ENCODE peak calls at places on chromosome 18, in ten cellular contexts. One of them, this sample, is unnamed.

GRCh38 chr18:79518683-79519128 is 123.0 kb downstream of the NFATC1 start:
- DNase-seq in right lobe of liver: no peak
- DNase-seq in iPS DF 6.9: no peak
- DNase-seq in HCT116: no peak
- DNase-seq in A549: no peak
- DNase-seq in endodermal cell: peak
- DNase-seq in suprapubic skin: peak
- DNase-seq in left ventricle myocardium inferior: no peak
- DNase-seq in SJSA1: no peak
- DNase-seq in CD8-positive, alpha-beta T cell: peak
- DNase-seq in this sample: no peak

GRCh38 chr18:79411614-79412526 is 16.1 kb downstream of the NFATC1 start:
- DNase-seq in A549: no peak
- DNase-seq in right lobe of liver: peak
- DNase-seq in left ventricle myocardium inferior: peak
- DNase-seq in suprapubic skin: no peak
- DNase-seq in HCT116: no peak
- DNase-seq in SJSA1: no peak
- DNase-seq in endodermal cell: no peak
- DNase-seq in iPS DF 6.9: no peak
- DNase-seq in CD8-positive, alpha-beta T cell: no peak
- DNase-seq in this sample: no peak

GRCh38 chr18:55206941-55207340 is 247.7 kb upstream of the CCDC68 start:
- DNase-seq in SJSA1: no peak
- DNase-seq in left ventricle myocardium inferior: no peak
- DNase-seq in endodermal cell: no peak
- DNase-seq in suprapubic skin: no peak
- DNase-seq in CD8-positive, alpha-beta T cell: no peak
- DNase-seq in right lobe of liver: no peak
- DNase-seq in A549: no peak
- DNase-seq in iPS DF 6.9: no peak
- DNase-seq in HCT116: no peak
- DNase-seq in this sample: no peak

GRCh38 chr18:79695269-79695668 is 15.7 kb downstream of the CTDP1 start:
- DNase-seq in suprapubic skin: peak
- DNase-seq in A549: no peak
- DNase-seq in endodermal cell: no peak
- DNase-seq in iPS DF 6.9: no peak
- DNase-seq in CD8-positive, alpha-beta T cell: no peak
- DNase-seq in HCT116: no peak
- DNase-seq in SJSA1: no peak
- DNase-seq in right lobe of liver: no peak
- DNase-seq in left ventricle myocardium inferior: no peak
- DNase-seq in this sample: no peak

GRCh38 chr18:32301976-32302743 is 112.3 kb downstream of the MEP1B start:
- DNase-seq in HCT116: no peak
- DNase-seq in A549: peak
- DNase-seq in SJSA1: peak
- DNase-seq in suprapubic skin: no peak
- DNase-seq in endodermal cell: no peak
- DNase-seq in CD8-positive, alpha-beta T cell: no peak
- DNase-seq in left ventricle myocardium inferior: no peak
- DNase-seq in iPS DF 6.9: no peak
- DNase-seq in right lobe of liver: no peak
- DNase-seq in this sample: no peak

GRCh38 chr18:62713651-62714247 is 1.6 kb upstream of the PHLPP1 start:
- DNase-seq in endodermal cell: peak
- DNase-seq in A549: no peak
- DNase-seq in HCT116: no peak
- DNase-seq in SJSA1: no peak
- DNase-seq in left ventricle myocardium inferior: no peak
- DNase-seq in suprapubic skin: no peak
- DNase-seq in right lobe of liver: peak
- DNase-seq in CD8-positive, alpha-beta T cell: no peak
- DNase-seq in iPS DF 6.9: no peak
- DNase-seq in this sample: no peak

GRCh38 chr18:4319738-4320677 is 135.1 kb downstream of the DLGAP1 start:
- DNase-seq in HCT116: no peak
- DNase-seq in suprapubic skin: no peak
- DNase-seq in A549: no peak
- DNase-seq in SJSA1: no peak
- DNase-seq in right lobe of liver: no peak
- DNase-seq in endodermal cell: no peak
- DNase-seq in left ventricle myocardium inferior: no peak
- DNase-seq in iPS DF 6.9: no peak
- DNase-seq in CD8-positive, alpha-beta T cell: no peak
- DNase-seq in this sample: no peak

GRCh38 chr18:79336556-79337142 is 59.1 kb upstream of the NFATC1 start:
- DNase-seq in iPS DF 6.9: no peak
- DNase-seq in left ventricle myocardium inferior: no peak
- DNase-seq in right lobe of liver: no peak
- DNase-seq in suprapubic skin: no peak
- DNase-seq in A549: no peak
- DNase-seq in HCT116: no peak
- DNase-seq in CD8-positive, alpha-beta T cell: no peak
- DNase-seq in SJSA1: no peak
- DNase-seq in endodermal cell: no peak
- DNase-seq in this sample: no peak

GRCh38 chr18:44149706-44150105 is 531.0 kb upstream of the SETBP1 start:
- DNase-seq in HCT116: no peak
- DNase-seq in suprapubic skin: no peak
- DNase-seq in CD8-positive, alpha-beta T cell: no peak
- DNase-seq in SJSA1: peak
- DNase-seq in right lobe of liver: no peak
- DNase-seq in endodermal cell: no peak
- DNase-seq in left ventricle myocardium inferior: no peak
- DNase-seq in iPS DF 6.9: no peak
- DNase-seq in A549: peak
- DNase-seq in this sample: no peak

GRCh38 chr18:6476880-6477279 is 62.2 kb upstream of the L3MBTL4 start:
- DNase-seq in CD8-positive, alpha-beta T cell: no peak
- DNase-seq in endodermal cell: no peak
- DNase-seq in iPS DF 6.9: no peak
- DNase-seq in right lobe of liver: no peak
- DNase-seq in A549: no peak
- DNase-seq in suprapubic skin: no peak
- DNase-seq in HCT116: no peak
- DNase-seq in SJSA1: no peak
- DNase-seq in left ventricle myocardium inferior: no peak
- DNase-seq in this sample: no peak

GRCh38 chr18:54296017-54296416 is 26.7 kb downstream of the POLI start:
- DNase-seq in suprapubic skin: no peak
- DNase-seq in HCT116: no peak
- DNase-seq in left ventricle myocardium inferior: no peak
- DNase-seq in iPS DF 6.9: no peak
- DNase-seq in CD8-positive, alpha-beta T cell: no peak
- DNase-seq in SJSA1: no peak
- DNase-seq in right lobe of liver: no peak
- DNase-seq in endodermal cell: no peak
- DNase-seq in A549: no peak
- DNase-seq in this sample: no peak

GRCh38 chr18:59540819-59541218 is 156.4 kb downstream of the CCBE1 start:
- DNase-seq in right lobe of liver: no peak
- DNase-seq in left ventricle myocardium inferior: no peak
- DNase-seq in HCT116: no peak
- DNase-seq in iPS DF 6.9: no peak
- DNase-seq in A549: no peak
- DNase-seq in SJSA1: no peak
- DNase-seq in CD8-positive, alpha-beta T cell: no peak
- DNase-seq in suprapubic skin: no peak
- DNase-seq in endodermal cell: no peak
- DNase-seq in this sample: no peak

GRCh38 chr18:70377857-70378701 is 89.2 kb downstream of the SOCS6 start:
- DNase-seq in right lobe of liver: no peak
- DNase-seq in suprapubic skin: no peak
- DNase-seq in CD8-positive, alpha-beta T cell: no peak
- DNase-seq in endodermal cell: no peak
- DNase-seq in SJSA1: no peak
- DNase-seq in HCT116: no peak
- DNase-seq in left ventricle myocardium inferior: no peak
- DNase-seq in A549: no peak
- DNase-seq in iPS DF 6.9: no peak
- DNase-seq in this sample: no peak

GRCh38 chr18:60935046-60935445 is 398.2 kb upstream of the CDH20 start:
- DNase-seq in CD8-positive, alpha-beta T cell: no peak
- DNase-seq in iPS DF 6.9: no peak
- DNase-seq in HCT116: no peak
- DNase-seq in right lobe of liver: no peak
- DNase-seq in A549: no peak
- DNase-seq in left ventricle myocardium inferior: no peak
- DNase-seq in endodermal cell: no peak
- DNase-seq in SJSA1: no peak
- DNase-seq in suprapubic skin: no peak
- DNase-seq in this sample: no peak

GRCh38 chr18:9643549-9643948 is 29.2 kb upstream of the PPP4R1 start:
- DNase-seq in right lobe of liver: no peak
- DNase-seq in SJSA1: peak
- DNase-seq in iPS DF 6.9: peak
- DNase-seq in left ventricle myocardium inferior: no peak
- DNase-seq in endodermal cell: peak
- DNase-seq in A549: peak
- DNase-seq in suprapubic skin: no peak
- DNase-seq in CD8-positive, alpha-beta T cell: no peak
- DNase-seq in HCT116: peak
- DNase-seq in this sample: no peak

GRCh38 chr18:13809025-13809384 is 14.9 kb upstream of the MC5R start:
- DNase-seq in left ventricle myocardium inferior: no peak
- DNase-seq in right lobe of liver: no peak
- DNase-seq in CD8-positive, alpha-beta T cell: no peak
- DNase-seq in HCT116: no peak
- DNase-seq in SJSA1: no peak
- DNase-seq in A549: no peak
- DNase-seq in iPS DF 6.9: no peak
- DNase-seq in endodermal cell: no peak
- DNase-seq in suprapubic skin: no peak
- DNase-seq in this sample: no peak

GRCh38 chr18:13809521-13810252 is 14.3 kb upstream of the MC5R start:
- DNase-seq in HCT116: no peak
- DNase-seq in A549: no peak
- DNase-seq in suprapubic skin: no peak
- DNase-seq in SJSA1: no peak
- DNase-seq in iPS DF 6.9: no peak
- DNase-seq in CD8-positive, alpha-beta T cell: no peak
- DNase-seq in left ventricle myocardium inferior: no peak
- DNase-seq in right lobe of liver: no peak
- DNase-seq in endodermal cell: peak
- DNase-seq in this sample: no peak

GRCh38 chr18:13810950-13811485 is 12.9 kb upstream of the MC5R start:
- DNase-seq in right lobe of liver: no peak
- DNase-seq in left ventricle myocardium inferior: no peak
- DNase-seq in A549: no peak
- DNase-seq in endodermal cell: no peak
- DNase-seq in iPS DF 6.9: no peak
- DNase-seq in SJSA1: no peak
- DNase-seq in suprapubic skin: no peak
- DNase-seq in CD8-positive, alpha-beta T cell: no peak
- DNase-seq in HCT116: no peak
- DNase-seq in this sample: no peak

GRCh38 chr18:13811993-13812392 is 12.0 kb upstream of the MC5R start:
- DNase-seq in A549: peak
- DNase-seq in left ventricle myocardium inferior: no peak
- DNase-seq in right lobe of liver: no peak
- DNase-seq in HCT116: no peak
- DNase-seq in suprapubic skin: no peak
- DNase-seq in CD8-positive, alpha-beta T cell: no peak
- DNase-seq in iPS DF 6.9: no peak
- DNase-seq in SJSA1: no peak
- DNase-seq in endodermal cell: peak
- DNase-seq in this sample: no peak

GRCh38 chr18:13808294-13809024 is 15.5 kb upstream of the MC5R start:
- DNase-seq in suprapubic skin: no peak
- DNase-seq in CD8-positive, alpha-beta T cell: no peak
- DNase-seq in right lobe of liver: no peak
- DNase-seq in SJSA1: no peak
- DNase-seq in iPS DF 6.9: no peak
- DNase-seq in HCT116: no peak
- DNase-seq in left ventricle myocardium inferior: no peak
- DNase-seq in endodermal cell: peak
- DNase-seq in A549: no peak
- DNase-seq in this sample: no peak
- H3K27ac ChIP-seq in suprapubic skin: no peak
- H3K27ac ChIP-seq in CD8-positive, alpha-beta T cell: no peak
- H3K27ac ChIP-seq in right lobe of liver: no peak
- H3K27ac ChIP-seq in SJSA1: no peak
- H3K27ac ChIP-seq in iPS DF 6.9: peak
- H3K27ac ChIP-seq in HCT116: no peak
- H3K27ac ChIP-seq in left ventricle myocardium inferior: no peak
- H3K27ac ChIP-seq in endodermal cell: no peak
- H3K27ac ChIP-seq in A549: no peak
- H3K27ac ChIP-seq in this sample: no peak

DNA sequence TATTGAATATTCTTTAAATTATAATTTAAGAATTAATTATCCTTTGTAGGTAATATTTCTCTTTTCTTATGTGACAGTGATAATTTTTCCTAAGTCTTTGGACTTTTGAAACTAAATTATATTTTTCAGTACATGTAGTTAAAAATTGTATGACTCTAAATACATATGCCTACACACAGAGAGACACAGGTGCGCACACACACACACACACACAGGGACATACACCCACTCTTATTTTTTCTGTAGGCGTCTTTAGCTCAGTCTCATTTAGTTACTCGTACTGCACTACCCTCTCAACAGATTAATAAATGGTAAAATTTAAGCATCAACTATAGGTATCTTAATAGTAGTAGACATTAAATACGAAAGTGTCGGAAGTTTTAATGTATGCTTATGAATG is 56.1 kb downstream of the ZNF236 start:
- DNase-seq in endodermal cell: no peak
- DNase-seq in suprapubic skin: no peak
- DNase-seq in CD8-positive, alpha-beta T cell: no peak
- DNase-seq in SJSA1: no peak
- DNase-seq in iPS DF 6.9: no peak
- DNase-seq in right lobe of liver: no peak
- DNase-seq in A549: no peak
- DNase-seq in HCT116: no peak
- DNase-seq in left ventricle myocardium inferior: no peak
- DNase-seq in this sample: no peak
- H3K27ac ChIP-seq in endodermal cell: no peak
- H3K27ac ChIP-seq in suprapubic skin: no peak
- H3K27ac ChIP-seq in CD8-positive, alpha-beta T cell: no peak
- H3K27ac ChIP-seq in SJSA1: no peak
- H3K27ac ChIP-seq in iPS DF 6.9: no peak
- H3K27ac ChIP-seq in right lobe of liver: no peak
- H3K27ac ChIP-seq in A549: no peak
- H3K27ac ChIP-seq in HCT116: no peak
- H3K27ac ChIP-seq in left ventricle myocardium inferior: no peak
- H3K27ac ChIP-seq in this sample: no peak

GRCh38 chr18:51253476-51253875 is 56.0 kb upstream of the MEX3C start:
- DNase-seq in suprapubic skin: no peak
- DNase-seq in right lobe of liver: no peak
- DNase-seq in SJSA1: no peak
- DNase-seq in A549: peak
- DNase-seq in left ventricle myocardium inferior: no peak
- DNase-seq in endodermal cell: no peak
- DNase-seq in CD8-positive, alpha-beta T cell: no peak
- DNase-seq in iPS DF 6.9: no peak
- DNase-seq in HCT116: no peak
- DNase-seq in this sample: no peak
- H3K27ac ChIP-seq in suprapubic skin: no peak
- H3K27ac ChIP-seq in right lobe of liver: no peak
- H3K27ac ChIP-seq in SJSA1: no peak
- H3K27ac ChIP-seq in A549: peak
- H3K27ac ChIP-seq in left ventricle myocardium inferior: no peak
- H3K27ac ChIP-seq in endodermal cell: no peak
- H3K27ac ChIP-seq in CD8-positive, alpha-beta T cell: no peak
- H3K27ac ChIP-seq in iPS DF 6.9: no peak
- H3K27ac ChIP-seq in HCT116: no peak
- H3K27ac ChIP-seq in this sample: no peak

GRCh38 chr18:47552783-47553182 is 301.3 kb upstream of the SKOR2 start:
- DNase-seq in SJSA1: no peak
- DNase-seq in suprapubic skin: no peak
- DNase-seq in A549: no peak
- DNase-seq in HCT116: no peak
- DNase-seq in left ventricle myocardium inferior: no peak
- DNase-seq in CD8-positive, alpha-beta T cell: no peak
- DNase-seq in iPS DF 6.9: no peak
- DNase-seq in right lobe of liver: no peak
- DNase-seq in endodermal cell: no peak
- DNase-seq in this sample: no peak
- H3K27ac ChIP-seq in SJSA1: no peak
- H3K27ac ChIP-seq in suprapubic skin: no peak
- H3K27ac ChIP-seq in A549: no peak
- H3K27ac ChIP-seq in HCT116: no peak
- H3K27ac ChIP-seq in left ventricle myocardium inferior: no peak
- H3K27ac ChIP-seq in CD8-positive, alpha-beta T cell: no peak
- H3K27ac ChIP-seq in iPS DF 6.9: no peak
- H3K27ac ChIP-seq in right lobe of liver: no peak
- H3K27ac ChIP-seq in endodermal cell: no peak
- H3K27ac ChIP-seq in this sample: no peak